ENCODE peak calls at places on chromosomes 13 and 19, in eight cellular contexts. G is H1, V is NB4, U is LNCaP clone FGC, I is NCI-H1436 treated with DMSO at 0.1 percent for 48 hours, A is T-helper 22 cell, Y is HCEC 1CT, E is NCI-H1105. J is an unnamed sample.

GRCh38 chr13:94711561-94712286 is 621 bp downstream of the SOX21 start:
- DNase-seq in E (no peak), Y (peak), U (no peak), G (no peak), I (no peak), V (no peak), A (no peak), J (peak)

GRCh38 chr19:42229855-42230331 is 9.8 kb downstream of the ZNF526 start:
- DNase-seq in U (no peak), G (no peak), E (no peak), A (no peak), V (no peak), I (no peak), Y (no peak), J (no peak)

GRCh38 chr13:48570225-48570828 is 37.4 kb upstream of the RCBTB2 start:
- DNase-seq in Y (no peak), A (no peak), G (no peak), E (no peak), V (peak), I (no peak), U (no peak), J (no peak)

GRCh38 chr13:31223215-31223614 is 23.4 kb downstream of the B3GLCT start:
- DNase-seq in E (no peak), G (no peak), Y (no peak), I (no peak), A (no peak), V (no peak), U (no peak), J (no peak)

GRCh38 chr13:98420560-98421175 is 156.2 kb downstream of the STK24 start:
- DNase-seq in I (no peak), V (no peak), G (no peak), E (no peak), A (no peak), Y (no peak), U (no peak), J (no peak)

GRCh38 chr13:79423801-79424642 is 18.0 kb upstream of the RBM26 start:
- DNase-seq in I (no peak), A (no peak), E (no peak), Y (peak), V (peak), U (no peak), G (no peak), J (peak)

GRCh38 chr13:108326318-108326717 is 56.8 kb downstream of the TNFSF13B start:
- DNase-seq in E (no peak), I (no peak), U (no peak), G (no peak), A (no peak), V (peak), Y (no peak), J (no peak)

GRCh38 chr13:113880651-113881611 is 17.1 kb upstream of the GAS6 start:
- DNase-seq in I (no peak), Y (no peak), V (no peak), E (no peak), A (no peak), G (no peak), U (no peak), J (peak)

GRCh38 chr13:110537116-110537515 is 24.4 kb downstream of the RAB20 start:
- DNase-seq in Y (no peak), I (no peak), A (no peak), V (no peak), U (no peak), G (no peak), E (no peak), J (no peak)

GRCh38 chr13:23141964-23142363 is 38.8 kb upstream of the SGCG start:
- DNase-seq in I (no peak), Y (no peak), U (no peak), G (no peak), A (no peak), E (no peak), V (no peak), J (no peak)

GRCh38 chr19:9370747-9371619 is 8.2 kb downstream of the ZNF177 start:
- DNase-seq in V (no peak), Y (no peak), G (no peak), A (no peak), U (no peak), I (no peak), E (no peak), J (no peak)

J was measured in LHCN-M2.